ENCODE peak calls at places on chromosome 5, in seven cellular contexts. X is IMR-90, N is pancreas, E is tibial artery, P is mammary epithelial cell, H is astrocyte, D is adrenal gland. A is an unnamed sample.

GRCh38 chr5:92887254-92887653 is 693.8 kb downstream of the NR2F1-AS1 start:
- DNase-seq in X (no peak), E (no peak), D (no peak), N (no peak), H (no peak), P (no peak), A (no peak)

GRCh38 chr5:124200381-124200780 is 546.1 kb downstream of the ZNF608 start:
- DNase-seq in D (no peak), H (peak), N (no peak), X (peak), E (no peak), P (no peak), A (no peak)

GRCh38 chr5:111942661-111943401 is 185.8 kb upstream of the NREP start:
- DNase-seq in N (no peak), P (no peak), X (peak), D (no peak), H (no peak), E (no peak), A (no peak)

GRCh38 chr5:58041884-58042283 is 418.0 kb downstream of the PLK2 start:
- DNase-seq in N (no peak), D (no peak), P (no peak), E (no peak), X (no peak), H (no peak), A (no peak)

GRCh38 chr5:172852490-172853354 is 18.7 kb downstream of the ERGIC1 start:
- DNase-seq in X (peak), H (no peak), N (no peak), E (no peak), D (peak), P (no peak), A (no peak)

GRCh38 chr5:78467140-78467539 is 106.7 kb downstream of the SCAMP1 start:
- DNase-seq in P (no peak), E (no peak), H (no peak), X (no peak), D (no peak), N (no peak), A (no peak)

GRCh38 chr5:84272776-84273516 is 111.7 kb downstream of the EDIL3 start:
- DNase-seq in D (no peak), H (no peak), P (no peak), E (no peak), N (no peak), X (no peak), A (no peak)

GRCh38 chr5:153907170-153907775 is 131.4 kb downstream of the FAM114A2 start:
- DNase-seq in X (no peak), N (no peak), H (no peak), P (no peak), E (no peak), D (no peak), A (no peak)

GRCh38 chr5:150499437-150499956 is 8.4 kb upstream of the NDST1 start:
- DNase-seq in D (no peak), H (no peak), P (no peak), N (no peak), E (no peak), X (no peak), A (no peak)

GRCh38 chr5:150497274-150497988 is 10.5 kb upstream of the NDST1 start:
- DNase-seq in P (peak), H (peak), E (peak), X (peak), N (no peak), D (peak), A (peak)

GRCh38 chr5:150498971-150499370 is 9.0 kb upstream of the NDST1 start:
- DNase-seq in H (no peak), P (no peak), D (no peak), X (no peak), E (no peak), N (no peak), A (no peak)

GRCh38 chr5:150497989-150498317 is 10.0 kb upstream of the NDST1 start:
- DNase-seq in D (no peak), P (no peak), N (no peak), H (no peak), E (no peak), X (no peak), A (no peak)

GRCh38 chr5:150498501-150498900 is 9.4 kb upstream of the NDST1 start:
- DNase-seq in D (no peak), X (no peak), N (no peak), E (no peak), H (no peak), P (no peak), A (no peak)
- H3K27ac ChIP-seq in D (no peak), X (peak), N (no peak), E (peak), H (peak), P (peak), A (peak)

GRCh38 chr5:131534995-131535394 is 100.0 kb downstream of the RAPGEF6 start:
- DNase-seq in H (peak), X (peak), N (no peak), P (no peak), E (no peak), D (no peak), A (no peak)

GRCh38 chr5:131536211-131536826 is 98.7 kb downstream of the RAPGEF6 start:
- DNase-seq in E (no peak), D (no peak), N (no peak), P (no peak), X (peak), H (peak), A (no peak)

GRCh38 chr5:131530706-131531331 is 104.2 kb downstream of the RAPGEF6 start:
- DNase-seq in E (no peak), X (peak), P (no peak), N (no peak), D (no peak), H (no peak), A (no peak)

GRCh38 chr5:131532016-131532640 is 102.9 kb downstream of the RAPGEF6 start:
- DNase-seq in E (no peak), H (no peak), P (no peak), D (no peak), N (no peak), X (no peak), A (no peak)

GRCh38 chr5:131533844-131534243 is 101.2 kb downstream of the RAPGEF6 start:
- DNase-seq in N (no peak), E (no peak), P (no peak), H (no peak), X (no peak), D (no peak), A (no peak)
- TF ChIP-seq CTCF in N (no peak), E (no peak), P (peak), H (peak), X (no peak), D (no peak), A (no peak)

GRCh38 chr5:133274597-133274935 is 222.8 kb downstream of the HSPA4 start:
- DNase-seq in H (no peak), P (no peak), E (no peak), X (no peak), D (no peak), N (no peak), A (no peak)

GRCh38 chr5:133275631-133276030 is 223.8 kb downstream of the HSPA4 start:
- DNase-seq in H (no peak), N (no peak), E (no peak), P (no peak), D (no peak), X (no peak), A (no peak)

GRCh38 chr5:133278318-133278717 is 226.5 kb downstream of the HSPA4 start:
- DNase-seq in P (no peak), H (no peak), D (no peak), X (no peak), E (no peak), N (no peak), A (no peak)

GRCh38 chr5:133277744-133278143 is 225.9 kb downstream of the HSPA4 start:
- DNase-seq in N (no peak), X (no peak), H (no peak), D (no peak), E (no peak), P (no peak), A (no peak)

GRCh38 chr5:133276171-133276570 is 224.4 kb downstream of the HSPA4 start:
- DNase-seq in D (no peak), H (no peak), X (no peak), P (no peak), E (no peak), N (no peak), A (no peak)
- H3K27ac ChIP-seq in D (no peak), H (no peak), X (no peak), P (no peak), E (no peak), N (no peak), A (no peak)

GRCh38 chr5:16867585-16867953 is 68.5 kb downstream of the MYO10 start:
- DNase-seq in H (no peak), D (no peak), E (no peak), X (no peak), P (no peak), N (no peak), A (no peak)

GRCh38 chr5:16870878-16871277 is 65.2 kb downstream of the MYO10 start:
- DNase-seq in E (no peak), N (no peak), D (no peak), P (no peak), X (no peak), H (no peak), A (no peak)

GRCh38 chr5:16869821-16870796 is 66.0 kb downstream of the MYO10 start:
- DNase-seq in N (no peak), P (peak), H (peak), E (no peak), X (peak), D (no peak), A (no peak)

GRCh38 chr5:16866795-16867584 is 69.1 kb downstream of the MYO10 start:
- DNase-seq in P (no peak), E (peak), N (peak), X (peak), D (no peak), H (peak), A (no peak)

DNA sequence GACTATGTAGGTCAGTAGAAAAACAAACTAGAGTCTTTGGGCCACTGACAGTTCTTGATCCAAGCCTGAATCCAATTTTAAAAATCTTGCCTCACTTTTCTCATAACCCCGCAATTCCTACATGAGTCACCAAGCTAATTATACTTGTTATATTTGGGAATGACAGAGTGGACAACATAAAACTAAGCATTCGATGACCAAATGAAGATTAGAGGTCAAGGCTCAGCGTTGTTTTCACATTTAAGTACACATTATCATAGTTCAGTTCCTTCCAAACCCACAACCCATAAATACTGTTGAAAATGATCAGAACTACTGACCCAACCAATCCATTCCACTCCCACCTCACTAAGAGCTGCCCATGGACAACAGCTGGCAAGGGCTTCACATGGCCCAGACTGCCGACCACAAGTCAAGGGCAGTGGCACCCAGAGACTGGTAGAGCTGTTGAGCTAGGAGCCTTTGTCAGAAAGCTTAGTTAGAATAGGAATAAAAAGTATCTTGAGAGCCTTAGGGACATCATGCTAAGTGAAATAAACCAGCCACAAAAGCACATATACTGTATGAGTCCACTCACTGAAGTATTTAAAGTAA is 64.2 kb downstream of the MYO10 start:
- DNase-seq in H (peak), D (no peak), P (no peak), E (no peak), N (no peak), X (peak), A (no peak)
- TF ChIP-seq CTCF in H (no peak), D (no peak), P (no peak), E (no peak), N (no peak), X (no peak), A (no peak)

GRCh38 chr5:94308442-94308841 is 310.0 kb downstream of the KIAA0825 start:
- DNase-seq in H (no peak), D (no peak), E (no peak), P (no peak), X (peak), N (no peak), A (no peak)
- H3K27ac ChIP-seq in H (no peak), D (no peak), E (no peak), P (no peak), X (no peak), N (no peak), A (no peak)

GRCh38 chr5:176831026-176831423 is 20.7 kb downstream of the UNC5A start:
- DNase-seq in P (no peak), N (no peak), X (no peak), H (no peak), E (no peak), D (no peak), A (no peak)
- TF ChIP-seq CTCF in P (no peak), N (no peak), X (no peak), H (no peak), E (no peak), D (no peak), A (no peak)

GRCh38 chr5:96952946-96953730 is 17.3 kb downstream of the LNPEP start:
- DNase-seq in E (no peak), D (no peak), N (no peak), X (no peak), P (peak), H (no peak), A (no peak)
- H3K27ac ChIP-seq in E (peak), D (no peak), N (no peak), X (no peak), P (peak), H (no peak), A (peak)